ENCODE peak calls at places on chromosomes 16 and 17, in ten cellular contexts. K is stimulated activated CD8-positive, alpha-beta memory T cell treated with anti-CD3 and anti-CD28 coated beads, Interleukin-15, amount 100 ng/mL, for 24 hours; D is midbrain; L is neural crest cell; R is T47D; I is type B pancreatic cell; J is astrocyte of the hippocampus; S is fibroblast of mammary gland; A is left lung; Y is iPS DF 19.7. Z is an unnamed sample.

GRCh38 chr17:40345161-40346034 is 19.1 kb downstream of the GJD3 start:
- DNase-seq in K (no peak), D (peak; percentile 26), L (no peak), R (peak; percentile 86), I (no peak), J (peak; percentile 85), S (peak; percentile 38), A (peak; percentile 83), Y (no peak), Z (no peak)

GRCh38 chr16:63361032-63361624 is 1324.9 kb upstream of the CDH8 start:
- DNase-seq in K (no peak), D (peak; percentile 33), L (peak; percentile 3), R (peak; percentile 4), I (no peak), J (peak; percentile 69), S (peak; percentile 66), A (no peak), Y (peak; percentile 23), Z (no peak)

GRCh38 chr16:81261049-81261648 is 22.7 kb downstream of the BCO1 start:
- DNase-seq in K (no peak), D (no peak), L (no peak), R (no peak), I (no peak), J (no peak), S (peak; percentile 24), A (no peak), Y (no peak), Z (peak; percentile 25)

GRCh38 chr17:59373879-59374495 is 42.5 kb downstream of the YPEL2 start:
- DNase-seq in K (no peak), D (no peak), L (no peak), R (no peak), I (no peak), J (no peak), S (peak; percentile 99), A (no peak), Y (no peak), Z (no peak)

GRCh38 chr17:17506893-17507464 is 10.8 kb upstream of the RASD1 start:
- DNase-seq in K (no peak), D (peak; percentile 24), L (no peak), R (no peak), I (no peak), J (peak; percentile 12), S (no peak), A (no peak), Y (no peak), Z (no peak)

GRCh38 chr16:68083861-68084503 is 1.2 kb upstream of the NFATC3 start:
- DNase-seq in K (no peak), D (no peak), L (no peak), R (no peak), I (no peak), J (peak; percentile 46), S (peak; percentile 46), A (peak; percentile 51), Y (no peak), Z (no peak)

GRCh38 chr17:82297280-82297803 is 20.1 kb downstream of the CD7 start:
- DNase-seq in K (peak; percentile 54), D (no peak), L (no peak), R (no peak), I (no peak), J (peak; percentile 92), S (peak; percentile 98), A (peak; percentile 85), Y (no peak), Z (no peak)

GRCh38 chr17:55420776-55421178 is 858 bp downstream of the MMD start:
- DNase-seq in K (peak; percentile 8), D (no peak), L (peak; percentile 29), R (peak; percentile 50), I (no peak), J (peak; percentile 47), S (peak; percentile 28), A (peak; percentile 56), Y (no peak), Z (no peak)

GRCh38 chr16:50712568-50712914 is 19.1 kb downstream of the NOD2 start:
- DNase-seq in K (no peak), D (no peak), L (no peak), R (no peak), I (no peak), J (no peak), S (no peak), A (no peak), Y (no peak), Z (no peak)

GRCh38 chr17:78555741-78556401 is 21.3 kb downstream of the DNAH17 start:
- DNase-seq in K (no peak), D (no peak), L (no peak), R (no peak), I (no peak), J (no peak), S (peak; percentile 47), A (no peak), Y (no peak), Z (no peak)

GRCh38 chr16:5216681-5217080 is 119.1 kb upstream of the EEF2KMT start:
- DNase-seq in K (no peak), D (no peak), L (no peak), R (no peak), I (no peak), J (no peak), S (no peak), A (no peak), Y (no peak), Z (no peak)

GRCh38 chr17:64938925-64939474 is 19.7 kb upstream of the LRRC37A3 start:
- DNase-seq in K (peak; percentile 32), D (peak; percentile 15), L (peak; percentile 42), R (no peak), I (no peak), J (peak; percentile 19), S (peak; percentile 26), A (peak; percentile 42), Y (no peak), Z (peak; percentile 35)

GRCh38 chr16:27286446-27286845 is 17.9 kb upstream of the NSMCE1 start:
- DNase-seq in K (no peak), D (no peak), L (no peak), R (no peak), I (no peak), J (peak; percentile 95), S (peak; percentile 97), A (no peak), Y (no peak), Z (no peak)

GRCh38 chr17:59848385-59848668 is 44.4 kb downstream of the TUBD1 start:
- DNase-seq in K (no peak), D (no peak), L (no peak), R (no peak), I (no peak), J (no peak), S (no peak), A (no peak), Y (no peak), Z (no peak)

GRCh38 chr16:83393196-83393981 is 414.4 kb upstream of the HSBP1 start:
- DNase-seq in K (no peak), D (no peak), L (no peak), R (no peak), I (no peak), J (peak; percentile 12), S (peak; percentile 31), A (no peak), Y (no peak), Z (no peak)

GRCh38 chr17:37820313-37821024 is 75.6 kb upstream of the HNF1B start:
- DNase-seq in K (no peak), D (no peak), L (no peak), R (no peak), I (no peak), J (no peak), S (no peak), A (no peak), Y (no peak), Z (no peak)

GRCh38 chr16:64051826-64052225 is 1070.0 kb downstream of the CDH11 start:
- DNase-seq in K (no peak), D (no peak), L (no peak), R (peak; percentile 15), I (no peak), J (peak; percentile 24), S (peak; percentile 6), A (no peak), Y (no peak), Z (no peak)

GRCh38 chr17:52751051-52751450 is 592.5 kb upstream of the CA10 start:
- DNase-seq in K (no peak), D (no peak), L (no peak), R (no peak), I (no peak), J (no peak), S (no peak), A (no peak), Y (no peak), Z (no peak)

GRCh38 chr16:57579361-57579665 is 36.9 kb downstream of the ADGRG5 start:
- DNase-seq in K (no peak), D (no peak), L (no peak), R (no peak), I (peak; percentile 27), J (no peak), S (no peak), A (no peak), Y (no peak), Z (no peak)

GRCh38 chr16:52254753-52255152 is 292.2 kb downstream of the TOX3 start:
- DNase-seq in K (no peak), D (no peak), L (no peak), R (no peak), I (no peak), J (no peak), S (no peak), A (no peak), Y (no peak), Z (no peak)

GRCh38 chr16:6382787-6383515 is 949.7 kb upstream of the RBFOX1 start:
- DNase-seq in K (no peak), D (peak; percentile 23), L (no peak), R (no peak), I (no peak), J (no peak), S (no peak), A (no peak), Y (no peak), Z (no peak)

GRCh38 chr17:48068491-48068961 is 20.4 kb downstream of the NFE2L1 start:
- DNase-seq in K (no peak), D (no peak), L (no peak), R (no peak), I (no peak), J (peak; percentile 40), S (peak; percentile 60), A (no peak), Y (no peak), Z (no peak)